ENCODE peak calls at places on chromosomes 7 and 10, in five cellular contexts. D is RWPE1, E is IMR-90, P is SK-N-SH, J is breast epithelium. Y is an unnamed sample.

GRCh38 chr7:158103378-158103777 is 484.2 kb downstream of the PTPRN2 start:
- DNase-seq in D (no peak), E (no peak), P (no peak), J (no peak), Y (no peak)

GRCh38 chr7:6023974-6024435 is 7.2 kb upstream of the ANKRD61 start:
- DNase-seq in D (no peak), E (no peak), P (no peak), J (no peak), Y (no peak)

GRCh38 chr7:1562126-1562525 is 6.1 kb upstream of the TMEM184A start:
- DNase-seq in D (no peak), E (no peak), P (peak; percentile 56), J (no peak), Y (no peak)

GRCh38 chr7:155181768-155182167 is 111.6 kb downstream of the HTR5A start:
- DNase-seq in D (no peak), E (no peak), P (no peak), J (no peak), Y (no peak)

GRCh38 chr7:40918701-40919271 is 784.0 kb downstream of the SUGCT start:
- DNase-seq in D (peak; percentile 16), E (peak; percentile 93), P (no peak), J (no peak), Y (no peak)

GRCh38 chr7:4738711-4739527 is 36.5 kb upstream of the AP5Z1 start:
- DNase-seq in D (peak; percentile 17), E (peak; percentile 95), P (peak; percentile 87), J (no peak), Y (no peak)

GRCh38 chr7:28984219-28984618 is 26.1 kb upstream of the TRIL start:
- DNase-seq in D (no peak), E (no peak), P (no peak), J (no peak), Y (no peak)

GRCh38 chr10:80321183-80321582 is 31.7 kb upstream of the MAT1A start:
- DNase-seq in D (no peak), E (no peak), P (no peak), J (no peak), Y (no peak)

GRCh38 chr7:118076564-118076963 is 107.4 kb upstream of the LSM8 start:
- DNase-seq in D (peak; percentile 53), E (no peak), P (no peak), J (no peak), Y (no peak)

GRCh38 chr7:131826960-131827359 is 270.5 kb upstream of the PODXL start:
- DNase-seq in D (no peak), E (no peak), P (no peak), J (no peak), Y (no peak)

GRCh38 chr10:95561200-95562177 is at the start of gene SORBS1:
- DNase-seq in D (peak; percentile 98), E (peak; percentile 91), P (peak; percentile 99), J (peak; percentile 96), Y (peak; percentile 97)

GRCh38 chr10:71651953-71652352 is 67.6 kb downstream of the C10orf105 start:
- DNase-seq in D (no peak), E (no peak), P (no peak), J (no peak), Y (no peak)

GRCh38 chr7:101112233-101112632 is 14.7 kb upstream of the SERPINE1 start:
- DNase-seq in D (no peak), E (no peak), P (no peak), J (no peak), Y (no peak)

GRCh38 chr10:133394801-133395221 is 854 bp downstream of the MTG1 start:
- DNase-seq in D (no peak), E (no peak), P (peak; percentile 54), J (no peak), Y (no peak)

GRCh38 chr7:126589068-126589684 is 663.6 kb downstream of the GRM8 start:
- DNase-seq in D (peak; percentile 24), E (no peak), P (no peak), J (no peak), Y (no peak)

GRCh38 chr10:63783882-63784281 is 262.7 kb downstream of the REEP3 start:
- DNase-seq in D (no peak), E (no peak), P (peak; percentile 42), J (no peak), Y (no peak)

GRCh38 chr10:86079088-86079487 is 287.5 kb downstream of the GRID1 start:
- DNase-seq in D (peak; percentile 34), E (no peak), P (no peak), J (no peak), Y (no peak)

GRCh38 chr10:114616103-114616502 is 42.0 kb downstream of the ABLIM1 start:
- DNase-seq in D (no peak), E (no peak), P (no peak), J (no peak), Y (no peak)

GRCh38 chr7:27526991-27527722 is 135.5 kb downstream of the HIBADH start:
- DNase-seq in D (no peak), E (no peak), P (no peak), J (no peak), Y (no peak)

GRCh38 chr7:74371381-74372059 is 82.2 kb upstream of the GTF2IRD1 start:
- DNase-seq in D (peak; percentile 32), E (no peak), P (no peak), J (no peak), Y (no peak)

GRCh38 chr7:83347836-83348482 is 185.3 kb upstream of the PCLO start:
- DNase-seq in D (peak; percentile 24), E (peak; percentile 65), P (peak; percentile 53), J (no peak), Y (no peak)

GRCh38 chr10:103679096-103679790 is 176.1 kb downstream of the SH3PXD2A start:
- DNase-seq in D (no peak), E (peak; percentile 38), P (no peak), J (no peak), Y (no peak)

GRCh38 chr7:114922652-114923402 is 933 bp downstream of the MDFIC start:
- DNase-seq in D (peak; percentile 48), E (peak; percentile 77), P (peak; percentile 53), J (peak; percentile 22), Y (no peak)

GRCh38 chr7:35970458-35970857 is 169.6 kb downstream of the SEPTIN7 start:
- DNase-seq in D (no peak), E (no peak), P (peak; percentile 42), J (no peak), Y (no peak)

GRCh38 chr10:88282876-88283275 is 300.2 kb downstream of the RNLS start:
- DNase-seq in D (no peak), E (no peak), P (no peak), J (no peak), Y (no peak)

GRCh38 chr7:32941181-32941995 is 15.9 kb upstream of the FKBP9 start:
- DNase-seq in D (no peak), E (no peak), P (no peak), J (no peak), Y (peak; percentile 56)

GRCh38 chr10:112369495-112370423 is 4.2 kb upstream of the ACSL5 start:
- DNase-seq in D (no peak), E (no peak), P (no peak), J (no peak), Y (no peak)

GRCh38 chr10:33174674-33175073 is 159.8 kb downstream of the NRP1 start:
- DNase-seq in D (no peak), E (peak; percentile 36), P (no peak), J (no peak), Y (no peak)

GRCh38 chr10:102395677-102396197 is at the start of gene NFKB2:
- DNase-seq in D (no peak), E (no peak), P (peak; percentile 42), J (no peak), Y (no peak)

GRCh38 chr7:1969459-1970284 is 263.1 kb downstream of the MAD1L1 start:
- DNase-seq in D (no peak), E (no peak), P (no peak), J (no peak), Y (no peak)

DNA sequence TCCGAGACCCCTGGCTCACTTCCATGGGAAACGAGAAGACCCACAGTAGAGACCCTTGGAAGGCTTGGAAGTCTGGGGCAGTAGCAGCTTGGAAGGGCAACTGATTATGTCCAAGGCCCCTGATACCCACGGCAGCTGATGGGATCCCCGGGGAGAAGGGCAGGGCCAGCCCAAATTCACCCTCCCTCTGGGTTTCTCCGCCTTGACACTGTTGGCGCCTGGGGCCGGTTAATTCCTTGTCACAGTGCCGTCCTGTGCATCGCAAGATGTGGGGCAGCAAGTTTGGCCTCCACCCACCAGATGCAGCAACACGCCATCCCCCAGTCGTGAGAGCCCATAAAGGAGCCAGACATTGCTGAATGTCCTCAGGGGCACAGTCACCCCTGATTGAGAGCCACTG is 89.2 kb downstream of the RGS10 start:
- DNase-seq in D (no peak), E (no peak), P (no peak), J (no peak), Y (no peak)
- TF ChIP-seq CTCF in D (no peak), E (no peak), P (no peak), J (no peak), Y (no peak)

DNA sequence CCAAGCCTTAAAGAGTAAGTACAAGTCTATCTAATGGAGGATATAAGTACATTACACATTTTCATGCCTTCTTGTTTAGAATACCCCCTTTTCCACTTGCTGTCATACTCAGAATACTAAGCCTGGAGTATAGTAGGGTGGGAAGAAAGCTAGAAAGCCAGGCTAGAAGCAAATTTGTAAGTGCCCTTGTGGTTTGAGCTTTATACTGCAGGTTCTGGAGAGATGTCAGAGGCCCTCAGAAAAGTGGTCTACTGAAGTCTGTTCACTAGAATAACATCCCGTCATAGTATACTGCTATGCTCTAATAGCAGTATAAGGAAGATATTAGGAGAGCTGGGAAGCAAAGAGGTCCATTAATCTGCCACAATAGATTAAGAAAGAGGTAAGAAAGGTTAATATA is 62.7 kb downstream of the HPSE2 start:
- DNase-seq in D (no peak), E (no peak), P (no peak), J (no peak), Y (no peak)
- TF ChIP-seq CTCF in D (no peak), E (no peak), P (no peak), J (no peak), Y (no peak)

GRCh38 chr10:73854310-73854709 is 20.0 kb downstream of the CAMK2G start:
- DNase-seq in D (no peak), E (no peak), P (no peak), J (no peak), Y (no peak)

GRCh38 chr10:73850205-73850604 is 24.1 kb downstream of the CAMK2G start:
- DNase-seq in D (no peak), E (no peak), P (no peak), J (no peak), Y (no peak)

GRCh38 chr10:73853196-73853595 is 21.2 kb downstream of the CAMK2G start:
- DNase-seq in D (no peak), E (no peak), P (no peak), J (no peak), Y (no peak)

GRCh38 chr10:73848821-73849489 is 25.4 kb downstream of the CAMK2G start:
- DNase-seq in D (peak; percentile 90), E (peak; percentile 78), P (peak; percentile 91), J (peak; percentile 73), Y (peak; percentile 87)

GRCh38 chr10:73850863-73851461 is 23.4 kb downstream of the CAMK2G start:
- DNase-seq in D (no peak), E (peak; percentile 50), P (peak; percentile 52), J (peak; percentile 28), Y (no peak)
- TF ChIP-seq CTCF in D (no peak), E (no peak), P (no peak), J (no peak), Y (no peak)

GRCh38 chr10:131964298-131964697 is 17.4 kb downstream of the BNIP3 start:
- DNase-seq in D (no peak), E (peak; percentile 8), P (no peak), J (no peak), Y (no peak)
- TF ChIP-seq CTCF in D (no peak), E (no peak), P (no peak), J (no peak), Y (no peak)

GRCh38 chr7:94295805-94296204 is 98.9 kb upstream of the COL1A2 start:
- DNase-seq in D (no peak), E (peak; percentile 85), P (peak; percentile 39), J (no peak), Y (no peak)
- TF ChIP-seq CTCF in D (no peak), E (peak; percentile 81), P (peak; percentile 90), J (no peak), Y (peak; percentile 21)

Y was measured in D721Med.